ENCODE peak calls at places on chromosomes 11 and 22, in eight cellular contexts. One of them, this sample, is unnamed.

GRCh38 chr11:15186146-15186545 is 71.4 kb downstream of the INSC start:
- DNase-seq in Ammon's horn: no peak
- DNase-seq in AG10803: no peak
- DNase-seq in skeletal muscle cell: no peak
- DNase-seq in stimulated activated CD4-positive, alpha-beta T cell treated with anti-CD3 and anti-CD28 coated beads, Interleukin-15, amount 100 ng/mL, for 1 hour: no peak
- DNase-seq in aorta: no peak
- DNase-seq in esophagus muscularis mucosa: no peak
- DNase-seq in cardiac muscle cell: no peak
- DNase-seq in this sample: no peak

GRCh38 chr11:30174265-30175022 is 56.4 kb upstream of the FSHB start:
- DNase-seq in Ammon's horn: no peak
- DNase-seq in AG10803: peak
- DNase-seq in skeletal muscle cell: no peak
- DNase-seq in stimulated activated CD4-positive, alpha-beta T cell treated with anti-CD3 and anti-CD28 coated beads, Interleukin-15, amount 100 ng/mL, for 1 hour: no peak
- DNase-seq in aorta: no peak
- DNase-seq in esophagus muscularis mucosa: no peak
- DNase-seq in cardiac muscle cell: no peak
- DNase-seq in this sample: no peak

GRCh38 chr11:58034471-58034870 is 3.7 kb downstream of the OR6Q1 start:
- DNase-seq in Ammon's horn: no peak
- DNase-seq in AG10803: no peak
- DNase-seq in skeletal muscle cell: no peak
- DNase-seq in stimulated activated CD4-positive, alpha-beta T cell treated with anti-CD3 and anti-CD28 coated beads, Interleukin-15, amount 100 ng/mL, for 1 hour: no peak
- DNase-seq in aorta: no peak
- DNase-seq in esophagus muscularis mucosa: no peak
- DNase-seq in cardiac muscle cell: no peak
- DNase-seq in this sample: no peak

GRCh38 chr11:61826930-61827572 is 1.0 kb upstream of the FADS2 start:
- DNase-seq in Ammon's horn: peak
- DNase-seq in AG10803: no peak
- DNase-seq in skeletal muscle cell: no peak
- DNase-seq in stimulated activated CD4-positive, alpha-beta T cell treated with anti-CD3 and anti-CD28 coated beads, Interleukin-15, amount 100 ng/mL, for 1 hour: no peak
- DNase-seq in aorta: no peak
- DNase-seq in esophagus muscularis mucosa: no peak
- DNase-seq in cardiac muscle cell: no peak
- DNase-seq in this sample: no peak

GRCh38 chr11:73271936-73272679 is at the start of gene P2RY6:
- DNase-seq in Ammon's horn: peak
- DNase-seq in AG10803: peak
- DNase-seq in skeletal muscle cell: no peak
- DNase-seq in stimulated activated CD4-positive, alpha-beta T cell treated with anti-CD3 and anti-CD28 coated beads, Interleukin-15, amount 100 ng/mL, for 1 hour: no peak
- DNase-seq in aorta: peak
- DNase-seq in esophagus muscularis mucosa: no peak
- DNase-seq in cardiac muscle cell: no peak
- DNase-seq in this sample: no peak

GRCh38 chr11:952406-953385 is 27.0 kb downstream of the AP2A2 start:
- DNase-seq in Ammon's horn: peak
- DNase-seq in AG10803: peak
- DNase-seq in skeletal muscle cell: no peak
- DNase-seq in stimulated activated CD4-positive, alpha-beta T cell treated with anti-CD3 and anti-CD28 coated beads, Interleukin-15, amount 100 ng/mL, for 1 hour: no peak
- DNase-seq in aorta: no peak
- DNase-seq in esophagus muscularis mucosa: no peak
- DNase-seq in cardiac muscle cell: peak
- DNase-seq in this sample: no peak

GRCh38 chr22:20885557-20886323 is 26.9 kb downstream of the SNAP29 start:
- DNase-seq in Ammon's horn: peak
- DNase-seq in AG10803: peak
- DNase-seq in skeletal muscle cell: peak
- DNase-seq in stimulated activated CD4-positive, alpha-beta T cell treated with anti-CD3 and anti-CD28 coated beads, Interleukin-15, amount 100 ng/mL, for 1 hour: peak
- DNase-seq in aorta: peak
- DNase-seq in esophagus muscularis mucosa: peak
- DNase-seq in cardiac muscle cell: peak
- DNase-seq in this sample: peak

GRCh38 chr11:47125083-47125482 is 51.6 kb downstream of the ARFGAP2 start:
- DNase-seq in Ammon's horn: no peak
- DNase-seq in AG10803: no peak
- DNase-seq in skeletal muscle cell: no peak
- DNase-seq in stimulated activated CD4-positive, alpha-beta T cell treated with anti-CD3 and anti-CD28 coated beads, Interleukin-15, amount 100 ng/mL, for 1 hour: no peak
- DNase-seq in aorta: no peak
- DNase-seq in esophagus muscularis mucosa: no peak
- DNase-seq in cardiac muscle cell: no peak
- DNase-seq in this sample: no peak

GRCh38 chr11:66333896-66334604 is 2.2 kb downstream of the RIN1 start:
- DNase-seq in Ammon's horn: no peak
- DNase-seq in AG10803: no peak
- DNase-seq in skeletal muscle cell: no peak
- DNase-seq in stimulated activated CD4-positive, alpha-beta T cell treated with anti-CD3 and anti-CD28 coated beads, Interleukin-15, amount 100 ng/mL, for 1 hour: no peak
- DNase-seq in aorta: peak
- DNase-seq in esophagus muscularis mucosa: no peak
- DNase-seq in cardiac muscle cell: no peak
- DNase-seq in this sample: no peak

GRCh38 chr11:492416-493226 is 14.4 kb downstream of the RNH1 start:
- DNase-seq in Ammon's horn: no peak
- DNase-seq in AG10803: no peak
- DNase-seq in skeletal muscle cell: no peak
- DNase-seq in stimulated activated CD4-positive, alpha-beta T cell treated with anti-CD3 and anti-CD28 coated beads, Interleukin-15, amount 100 ng/mL, for 1 hour: no peak
- DNase-seq in aorta: no peak
- DNase-seq in esophagus muscularis mucosa: no peak
- DNase-seq in cardiac muscle cell: no peak
- DNase-seq in this sample: no peak

GRCh38 chr11:67564230-67564629 is 19.4 kb upstream of the GSTP1 start:
- DNase-seq in Ammon's horn: no peak
- DNase-seq in AG10803: no peak
- DNase-seq in skeletal muscle cell: no peak
- DNase-seq in stimulated activated CD4-positive, alpha-beta T cell treated with anti-CD3 and anti-CD28 coated beads, Interleukin-15, amount 100 ng/mL, for 1 hour: no peak
- DNase-seq in aorta: no peak
- DNase-seq in esophagus muscularis mucosa: no peak
- DNase-seq in cardiac muscle cell: no peak
- DNase-seq in this sample: no peak

GRCh38 chr11:97739892-97740782 is 1280.6 kb upstream of the CNTN5 start:
- DNase-seq in Ammon's horn: no peak
- DNase-seq in AG10803: no peak
- DNase-seq in skeletal muscle cell: peak
- DNase-seq in stimulated activated CD4-positive, alpha-beta T cell treated with anti-CD3 and anti-CD28 coated beads, Interleukin-15, amount 100 ng/mL, for 1 hour: no peak
- DNase-seq in aorta: no peak
- DNase-seq in esophagus muscularis mucosa: no peak
- DNase-seq in cardiac muscle cell: no peak
- DNase-seq in this sample: no peak

GRCh38 chr11:74932797-74933196 is 16.1 kb downstream of the XRRA1 start:
- DNase-seq in Ammon's horn: no peak
- DNase-seq in AG10803: peak
- DNase-seq in skeletal muscle cell: peak
- DNase-seq in stimulated activated CD4-positive, alpha-beta T cell treated with anti-CD3 and anti-CD28 coated beads, Interleukin-15, amount 100 ng/mL, for 1 hour: no peak
- DNase-seq in aorta: no peak
- DNase-seq in esophagus muscularis mucosa: no peak
- DNase-seq in cardiac muscle cell: no peak
- DNase-seq in this sample: no peak

GRCh38 chr11:17774232-17775034 is 39.9 kb downstream of the KCNC1 start:
- DNase-seq in Ammon's horn: no peak
- DNase-seq in AG10803: no peak
- DNase-seq in skeletal muscle cell: no peak
- DNase-seq in stimulated activated CD4-positive, alpha-beta T cell treated with anti-CD3 and anti-CD28 coated beads, Interleukin-15, amount 100 ng/mL, for 1 hour: no peak
- DNase-seq in aorta: peak
- DNase-seq in esophagus muscularis mucosa: no peak
- DNase-seq in cardiac muscle cell: no peak
- DNase-seq in this sample: no peak

GRCh38 chr22:46149493-46149997 is 781 bp upstream of the PPARA start:
- DNase-seq in Ammon's horn: peak
- DNase-seq in AG10803: no peak
- DNase-seq in skeletal muscle cell: no peak
- DNase-seq in stimulated activated CD4-positive, alpha-beta T cell treated with anti-CD3 and anti-CD28 coated beads, Interleukin-15, amount 100 ng/mL, for 1 hour: peak
- DNase-seq in aorta: peak
- DNase-seq in esophagus muscularis mucosa: no peak
- DNase-seq in cardiac muscle cell: peak
- DNase-seq in this sample: no peak

GRCh38 chr11:61609970-61610347 is 29.1 kb upstream of the SYT7 start:
- DNase-seq in Ammon's horn: peak
- DNase-seq in AG10803: no peak
- DNase-seq in skeletal muscle cell: no peak
- DNase-seq in stimulated activated CD4-positive, alpha-beta T cell treated with anti-CD3 and anti-CD28 coated beads, Interleukin-15, amount 100 ng/mL, for 1 hour: no peak
- DNase-seq in aorta: no peak
- DNase-seq in esophagus muscularis mucosa: no peak
- DNase-seq in cardiac muscle cell: peak
- DNase-seq in this sample: peak

GRCh38 chr11:65429724-65430405 is 7.3 kb downstream of the NEAT1 start:
- DNase-seq in Ammon's horn: peak
- DNase-seq in AG10803: peak
- DNase-seq in skeletal muscle cell: no peak
- DNase-seq in stimulated activated CD4-positive, alpha-beta T cell treated with anti-CD3 and anti-CD28 coated beads, Interleukin-15, amount 100 ng/mL, for 1 hour: no peak
- DNase-seq in aorta: peak
- DNase-seq in esophagus muscularis mucosa: no peak
- DNase-seq in cardiac muscle cell: no peak
- DNase-seq in this sample: no peak

GRCh38 chr11:71064183-71064582 is 188.2 kb downstream of the SHANK2 start:
- DNase-seq in Ammon's horn: no peak
- DNase-seq in AG10803: no peak
- DNase-seq in skeletal muscle cell: no peak
- DNase-seq in stimulated activated CD4-positive, alpha-beta T cell treated with anti-CD3 and anti-CD28 coated beads, Interleukin-15, amount 100 ng/mL, for 1 hour: no peak
- DNase-seq in aorta: no peak
- DNase-seq in esophagus muscularis mucosa: no peak
- DNase-seq in cardiac muscle cell: no peak
- DNase-seq in this sample: no peak

This sample was measured in NT2/D1.